ENCODE peak calls at places on chromosomes 1 and 21, in six cellular contexts. C is GM13976, H is HFF-Myc, S is AG10803, P is endothelial cell, V is lung. J is an unnamed sample.

GRCh38 chr1:174274452-174274851 is 115.1 kb downstream of the RABGAP1L start:
- DNase-seq in P (no peak), H (no peak), S (no peak), C (no peak), V (no peak), J (no peak)

GRCh38 chr1:150987928-150988327 is 5.8 kb downstream of the ANXA9 start:
- DNase-seq in P (no peak), V (no peak), H (no peak), S (no peak), C (no peak), J (no peak)

GRCh38 chr1:234315091-234315541 is 58.1 kb upstream of the COA6 start:
- DNase-seq in H (peak), C (no peak), P (no peak), V (no peak), S (peak), J (no peak)

GRCh38 chr1:190328871-190329270 is 148.8 kb downstream of the BRINP3 start:
- DNase-seq in S (no peak), H (no peak), V (no peak), C (no peak), P (no peak), J (no peak)

GRCh38 chr1:201819346-201819745 is 9.6 kb upstream of the IPO9 start:
- DNase-seq in S (peak), H (no peak), C (no peak), P (no peak), V (no peak), J (no peak)

GRCh38 chr1:60848583-60849188 is 233.7 kb upstream of the NFIA start:
- DNase-seq in C (no peak), V (no peak), P (no peak), S (peak), H (no peak), J (no peak)

GRCh38 chr1:204419064-204419403 is 7.4 kb upstream of the PPP1R15B start:
- DNase-seq in V (no peak), P (no peak), S (peak), H (no peak), C (no peak), J (no peak)

GRCh38 chr1:21027805-21028204 is 148.9 kb downstream of the EIF4G3 start:
- DNase-seq in H (no peak), C (no peak), S (no peak), V (no peak), P (no peak), J (no peak)

GRCh38 chr1:153607381-153607780 is 5.6 kb downstream of the S100A16 start:
- DNase-seq in S (no peak), H (no peak), P (no peak), C (no peak), V (no peak), J (no peak)

GRCh38 chr1:8705104-8705503 is 112.3 kb downstream of the RERE start:
- DNase-seq in V (no peak), P (no peak), H (no peak), C (no peak), S (no peak), J (no peak)

GRCh38 chr1:64472805-64473204 is 2.9 kb downstream of the CACHD1 start:
- DNase-seq in H (no peak), P (no peak), C (no peak), V (no peak), S (no peak), J (no peak)

GRCh38 chr1:218171302-218171893 is 113.7 kb upstream of the RRP15 start:
- DNase-seq in C (peak), P (no peak), V (no peak), S (peak), H (peak), J (peak)

GRCh38 chr1:244219149-244219548 is 168.1 kb downstream of the ZBTB18 start:
- DNase-seq in P (no peak), V (no peak), C (no peak), H (no peak), S (no peak), J (no peak)

GRCh38 chr21:45253180-45253579 is 34.5 kb downstream of the POFUT2 start:
- DNase-seq in C (no peak), H (no peak), S (peak), P (no peak), V (no peak), J (no peak)

GRCh38 chr1:239811211-239811902 is 280.3 kb upstream of the FMN2 start:
- DNase-seq in S (no peak), P (no peak), H (no peak), V (no peak), C (no peak), J (no peak)

GRCh38 chr1:3072178-3072947 is 3.4 kb downstream of the PRDM16 start:
- DNase-seq in H (no peak), S (no peak), V (no peak), P (no peak), C (no peak), J (no peak)

GRCh38 chr1:92502247-92502646 is 15.5 kb upstream of the GFI1 start:
- DNase-seq in C (no peak), V (no peak), P (no peak), S (peak), H (no peak), J (no peak)

GRCh38 chr1:241918879-241919278 is 38.7 kb upstream of the BECN2 start:
- DNase-seq in S (peak), V (no peak), H (no peak), P (no peak), C (no peak), J (no peak)

GRCh38 chr1:208997726-208998312 is 585.7 kb upstream of the CAMK1G start:
- DNase-seq in V (no peak), P (no peak), S (peak), H (peak), C (no peak), J (no peak)

GRCh38 chr1:185595835-185596667 is 138.1 kb upstream of the HMCN1 start:
- DNase-seq in H (peak), C (peak), S (peak), V (peak), P (peak), J (peak)

GRCh38 chr1:43933386-43934278 is at the start of gene ARTN:
- DNase-seq in S (no peak), V (peak), P (peak), C (no peak), H (no peak), J (peak)

GRCh38 chr21:26169061-26169610 is 1.4 kb downstream of the APP start:
- DNase-seq in V (peak), P (peak), H (no peak), S (peak), C (peak), J (peak)

GRCh38 chr1:25904942-25905679 is 1.1 kb downstream of the STMN1 start:
- DNase-seq in H (no peak), S (peak), P (peak), C (peak), V (peak), J (peak)

DNA sequence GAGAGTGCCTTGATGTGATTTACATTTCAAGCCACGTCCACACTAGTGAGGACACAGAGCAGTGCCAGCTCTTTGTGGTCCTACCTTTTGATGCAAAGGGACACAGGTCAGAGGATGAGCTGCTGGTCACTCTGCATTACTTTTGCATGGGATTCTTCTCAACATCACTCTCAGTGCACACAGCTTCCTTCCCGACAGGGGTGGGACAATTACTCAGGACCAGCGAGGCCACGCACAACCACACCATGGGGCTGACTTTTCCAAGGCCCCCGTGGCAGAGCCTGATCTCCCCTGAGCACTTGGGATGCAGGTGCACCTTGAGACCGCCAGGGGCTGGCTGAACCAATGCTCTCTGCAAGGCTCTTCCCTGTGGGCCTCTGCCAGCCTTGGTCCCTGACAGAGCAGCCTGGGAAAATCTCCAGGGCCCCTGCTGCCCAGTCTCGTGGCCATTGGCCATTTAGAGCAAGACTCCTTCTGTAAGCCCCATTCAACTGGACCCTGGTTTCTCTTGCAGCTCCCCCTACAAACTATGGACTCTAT is 13.2 kb upstream of the PRAMEF12 start:
- DNase-seq in V (no peak), H (no peak), P (no peak), C (no peak), S (no peak), J (no peak)
- TF ChIP-seq CTCF in V (no peak), H (no peak), P (peak), C (no peak), S (peak), J (peak)

GRCh38 chr1:156877433-156877832 is 16.1 kb upstream of the PEAR1 start:
- DNase-seq in S (no peak), C (no peak), V (no peak), P (no peak), H (no peak), J (no peak)

GRCh38 chr1:156874572-156874971 is 13.9 kb downstream of the NTRK1 start:
- DNase-seq in P (no peak), V (no peak), C (no peak), H (no peak), S (no peak), J (no peak)

GRCh38 chr1:156875067-156875615 is 14.5 kb downstream of the NTRK1 start:
- DNase-seq in S (no peak), C (no peak), V (no peak), P (no peak), H (no peak), J (no peak)

GRCh38 chr1:156874142-156874541 is 13.5 kb downstream of the NTRK1 start:
- DNase-seq in S (no peak), H (no peak), V (no peak), P (no peak), C (no peak), J (no peak)

DNA sequence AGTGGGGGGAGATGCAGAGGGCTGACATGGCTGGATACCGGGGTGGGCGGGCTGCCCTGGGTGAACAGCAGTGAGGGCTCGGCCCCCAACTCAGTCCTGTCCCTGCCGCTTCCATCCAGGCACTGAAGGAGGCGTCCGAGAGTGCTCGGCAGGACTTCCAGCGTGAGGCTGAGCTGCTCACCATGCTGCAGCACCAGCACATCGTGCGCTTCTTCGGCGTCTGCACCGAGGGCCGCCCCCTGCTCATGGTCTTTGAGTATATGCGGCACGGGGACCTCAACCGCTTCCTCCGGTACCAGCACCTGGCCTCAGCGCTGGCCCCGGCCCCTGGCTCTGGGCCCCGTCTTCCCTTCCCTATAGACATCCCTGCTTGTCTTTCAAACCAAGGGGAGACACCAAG is 15.6 kb downstream of the NTRK1 start:
- DNase-seq in V (no peak), S (no peak), C (no peak), H (no peak), P (peak), J (no peak)
- TF ChIP-seq CTCF in V (no peak), S (peak), C (no peak), H (no peak), P (no peak), J (no peak)

GRCh38 chr1:203180611-203181330 is 5.1 kb upstream of the MYBPH start:
- DNase-seq in H (no peak), S (no peak), V (no peak), P (no peak), C (no peak), J (no peak)
- TF ChIP-seq CTCF in H (no peak), S (no peak), V (no peak), P (no peak), C (no peak), J (no peak)

DNA sequence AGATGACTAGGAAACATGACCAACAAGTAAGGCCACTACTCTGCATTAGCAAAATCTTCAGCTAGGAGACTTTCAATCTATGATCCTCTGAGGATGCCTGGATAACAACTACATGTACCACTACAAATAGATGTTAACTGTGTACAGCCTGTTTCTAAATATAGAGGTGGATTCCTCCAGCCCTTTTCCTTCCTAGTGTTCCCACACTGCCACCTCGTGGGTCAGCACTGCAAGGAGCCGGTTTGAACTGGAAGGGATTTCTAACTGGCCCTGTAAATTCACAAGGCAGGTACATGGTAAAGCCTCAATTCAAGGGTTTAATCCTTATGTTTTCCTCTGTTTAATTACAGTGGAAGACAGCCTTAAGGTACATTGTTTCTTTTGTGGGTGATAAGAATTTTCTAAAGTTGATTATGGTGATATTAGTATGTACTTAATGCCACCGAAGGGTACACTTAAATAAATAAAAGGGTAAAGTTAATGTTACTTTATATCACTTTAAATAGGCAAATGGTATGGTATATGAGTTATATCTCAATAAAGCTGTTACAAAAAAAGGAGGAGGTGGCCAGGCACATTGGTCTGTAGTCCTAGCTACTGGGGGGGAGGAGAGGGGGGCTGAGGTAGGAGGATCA is 14.4 kb downstream of the SMYD3 start:
- DNase-seq in S (peak), V (peak), P (peak), C (no peak), H (peak), J (peak)
- TF ChIP-seq CTCF in S (peak), V (peak), P (peak), C (peak), H (peak), J (peak)